ENCODE peak calls at places on chromosomes 7 and 10, in four cellular contexts. M is endodermal cell, X is heart left ventricle, D is HCT116. C is an unnamed sample.

GRCh38 chr7:12403287-12404181 is at the start of gene VWDE:
- DNase-seq in M (peak; percentile 94), X (no peak), D (peak; percentile 80), C (no peak)

GRCh38 chr10:24650669-24651391 is 72.9 kb downstream of the ARHGAP21 start:
- DNase-seq in M (no peak), X (no peak), D (no peak), C (no peak)

GRCh38 chr7:50068850-50069551 is 24.0 kb downstream of the ZPBP start:
- DNase-seq in M (peak; percentile 53), X (peak; percentile 24), D (peak; percentile 22), C (no peak)

GRCh38 chr7:30135271-30135550 is 425 bp downstream of the MTURN start:
- DNase-seq in M (no peak), X (no peak), D (no peak), C (no peak)

GRCh38 chr7:120740348-120740747 is 117.6 kb downstream of the TSPAN12 start:
- DNase-seq in M (no peak), X (no peak), D (no peak), C (no peak)

GRCh38 chr10:70481105-70481504 is 2.5 kb downstream of the PALD1 start:
- DNase-seq in M (no peak), X (no peak), D (no peak), C (no peak)

GRCh38 chr10:105253843-105254242 is 612.8 kb downstream of the SORCS3 start:
- DNase-seq in M (no peak), X (no peak), D (no peak), C (no peak)

GRCh38 chr7:98223898-98224700 is 12.9 kb downstream of the BHLHA15 start:
- DNase-seq in M (no peak), X (no peak), D (no peak), C (no peak)

GRCh38 chr7:69732203-69732602 is 133.9 kb downstream of the AUTS2 start:
- DNase-seq in M (no peak), X (no peak), D (no peak), C (no peak)

GRCh38 chr7:151628846-151629604 is 109.3 kb upstream of the RHEB start:
- DNase-seq in M (peak; percentile 57), X (no peak), D (no peak), C (no peak)

GRCh38 chr10:125840955-125841354 is 17.6 kb downstream of the BCCIP start:
- DNase-seq in M (no peak), X (no peak), D (no peak), C (no peak)

GRCh38 chr7:6501586-6502564 is 49.4 kb downstream of the GRID2IP start:
- DNase-seq in M (no peak), X (no peak), D (no peak), C (no peak)

GRCh38 chr10:43287056-43288007 is 20.5 kb upstream of the RASGEF1A start:
- DNase-seq in M (peak; percentile 71), X (no peak), D (peak; percentile 66), C (no peak)

GRCh38 chr10:112967200-112967599 is 17.2 kb downstream of the TCF7L2 start:
- DNase-seq in M (no peak), X (no peak), D (no peak), C (no peak)

GRCh38 chr10:100634034-100634433 is 98.3 kb downstream of the HIF1AN start:
- DNase-seq in M (peak; percentile 71), X (no peak), D (no peak), C (no peak)

GRCh38 chr10:99329891-99330674 is 927 bp downstream of the CNNM1 start:
- DNase-seq in M (peak; percentile 77), X (no peak), D (no peak), C (no peak)

GRCh38 chr10:5464521-5464920 is 34.8 kb downstream of the CALML5 start:
- DNase-seq in M (no peak), X (no peak), D (no peak), C (no peak)
- TF ChIP-seq CTCF in M (peak; percentile 24), X (no peak), D (no peak), C (no peak)

GRCh38 chr7:131724776-131725345 is 168.4 kb upstream of the PODXL start:
- DNase-seq in M (no peak), X (no peak), D (no peak), C (no peak)
- H3K27me3 ChIP-seq in M (peaks cover 5% of the 10 kb centered on the region), X (no peaks in the 10 kb centered on the region), D (peaks cover 32% of the 10 kb centered on the region), C (no peaks in the 10 kb centered on the region)

GRCh38 chr10:131854579-131855335 is 46.1 kb upstream of the PPP2R2D start:
- DNase-seq in M (peak; percentile 44), X (peak; percentile 8), D (no peak), C (no peak)
- TF ChIP-seq CTCF in M (no peak), X (no peak), D (peak; percentile 3), C (no peak)

DNA sequence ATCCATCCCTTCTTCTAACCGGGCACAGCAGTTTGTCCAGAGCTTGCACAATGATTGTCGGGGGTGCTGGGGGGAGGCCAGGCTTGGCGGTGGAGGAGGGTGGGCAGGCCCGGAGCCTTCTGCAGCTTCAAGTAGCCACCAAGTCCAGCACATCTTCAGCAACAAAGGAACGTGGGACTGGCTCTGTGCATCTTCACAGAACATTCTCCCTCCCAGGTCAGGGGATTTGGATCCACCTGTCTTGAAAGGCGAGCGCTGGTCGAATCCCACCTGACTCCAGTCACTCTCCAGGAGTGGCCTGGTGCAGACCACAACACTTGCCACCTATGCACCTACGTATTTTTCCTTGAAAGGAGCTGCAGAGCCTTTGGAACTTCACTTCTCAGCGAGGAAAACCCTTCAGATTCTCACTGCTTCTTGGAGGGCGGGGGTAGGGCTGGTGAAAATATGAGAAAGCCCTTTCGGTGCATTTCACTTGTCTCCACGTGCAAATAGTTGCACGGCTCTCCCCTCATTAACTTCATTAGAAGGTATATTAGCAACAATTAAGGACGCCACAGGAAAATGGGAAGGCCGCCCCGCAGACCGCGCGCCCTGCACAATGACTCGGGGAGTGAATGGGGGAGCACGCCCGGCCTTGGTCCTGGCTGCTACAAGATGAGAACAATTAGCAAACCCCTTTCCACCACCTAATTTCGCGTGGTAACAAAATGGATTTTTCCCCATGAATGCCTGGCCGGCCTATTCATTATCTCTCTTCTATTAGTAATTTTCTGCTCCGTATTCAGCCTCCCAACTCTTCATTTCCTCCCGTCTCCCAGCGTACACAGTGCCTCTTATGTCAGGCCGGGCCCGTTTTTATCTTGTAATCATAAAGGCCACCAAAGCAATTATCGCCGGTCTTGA is 346.7 kb downstream of the DNAJB6 start:
- DNase-seq in M (peak; percentile 50), X (no peak), D (no peak), C (no peak)
- H3K27me3 ChIP-seq in M (no peaks in the 10 kb centered on the region), X (peaks cover 76% of the 10 kb centered on the region), D (no peaks in the 10 kb centered on the region), C (peaks cover 22% of the 10 kb centered on the region)

GRCh38 chr10:341081-341740 is 206.0 kb downstream of the ZMYND11 start:
- DNase-seq in M (peak; percentile 28), X (no peak), D (no peak), C (peak; percentile 61)

GRCh38 chr10:340646-341045 is 205.4 kb downstream of the ZMYND11 start:
- DNase-seq in M (no peak), X (no peak), D (no peak), C (no peak)

GRCh38 chr10:344582-345200 is 209.4 kb downstream of the ZMYND11 start:
- DNase-seq in M (peak; percentile 28), X (no peak), D (no peak), C (no peak)

GRCh38 chr10:339038-339391 is 203.8 kb downstream of the ZMYND11 start:
- DNase-seq in M (no peak), X (no peak), D (no peak), C (no peak)

DNA sequence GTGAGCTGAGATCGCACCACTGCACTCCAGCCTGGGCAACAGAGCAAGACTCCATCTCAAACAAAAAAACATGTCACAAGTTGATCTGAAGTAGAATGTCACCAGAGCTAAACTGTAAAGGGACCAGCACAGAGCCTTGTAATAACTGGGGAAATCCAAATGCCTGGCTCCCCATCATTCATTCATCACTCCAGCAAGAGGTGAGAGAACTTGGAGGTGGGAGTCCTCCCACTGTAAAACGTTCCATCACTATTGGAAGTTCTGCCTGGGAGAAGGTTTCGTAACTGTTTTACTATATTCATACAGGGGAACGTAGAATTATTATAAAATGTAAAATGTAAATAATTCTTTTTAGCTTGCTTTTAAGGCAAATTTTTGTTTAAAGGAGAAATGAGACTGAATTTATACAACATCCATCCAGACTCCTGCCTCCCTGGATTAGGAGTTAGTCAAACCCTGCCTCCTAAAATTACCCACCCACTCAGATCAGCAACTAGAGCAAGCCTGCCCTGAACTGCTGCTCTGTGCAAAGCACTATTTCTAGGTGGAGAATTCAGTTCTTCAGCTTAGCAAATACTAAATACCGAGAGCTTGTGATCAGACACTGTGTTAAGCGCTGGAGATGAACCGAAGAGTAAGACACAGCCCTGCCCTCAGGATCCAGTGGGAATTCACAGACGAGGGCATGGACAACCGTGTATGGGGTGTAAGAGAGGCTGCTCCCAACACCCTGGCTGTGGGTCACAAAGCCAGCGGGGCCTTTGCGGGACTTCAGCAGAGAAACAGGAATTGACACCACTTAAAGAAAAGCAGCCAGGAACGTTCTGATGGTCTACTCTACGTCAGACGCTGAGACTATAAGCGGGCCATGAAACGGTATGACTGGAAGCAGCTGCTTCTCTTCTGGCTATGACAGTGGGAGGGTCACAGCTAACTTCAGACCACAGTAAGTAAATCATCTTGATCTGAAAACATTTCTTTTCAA is 208.3 kb downstream of the ZMYND11 start:
- DNase-seq in M (peak; percentile 32), X (no peak), D (no peak), C (no peak)
- TF ChIP-seq CTCF in M (no peak), X (no peak), D (no peak), C (no peak)

C was measured in vagina.